ENCODE peak calls at places on chromosomes 1 and 21, in five cellular contexts. G, P, D, O and B are unnamed samples.

GRCh38 chr1:12407050-12407961 is 177.5 kb downstream of the VPS13D start:
- DNase-seq in G (no peak), O (peak), P (no peak), D (no peak), B (no peak)

GRCh38 chr21:33481314-33481943 is 1.7 kb upstream of the TMEM50B start:
- DNase-seq in G (no peak), D (no peak), P (no peak), O (no peak), B (peak)

GRCh38 chr1:159869173-159869572 is 6.7 kb upstream of the VSIG8 start:
- DNase-seq in D (no peak), O (peak), P (no peak), G (peak), B (no peak)

GRCh38 chr1:30790850-30791778 is 33.5 kb upstream of the LAPTM5 start:
- DNase-seq in P (no peak), G (no peak), O (peak), D (no peak), B (no peak)

GRCh38 chr1:35215346-35215745 is 22.4 kb upstream of the SFPQ start:
- DNase-seq in P (no peak), O (no peak), G (no peak), D (no peak), B (no peak)

GRCh38 chr1:166874464-166874863 is 1.6 kb downstream of the TADA1 start:
- DNase-seq in O (no peak), G (no peak), P (no peak), D (no peak), B (no peak)

GRCh38 chr1:185843971-185844370 is 109.8 kb downstream of the HMCN1 start:
- DNase-seq in P (no peak), D (no peak), G (no peak), O (no peak), B (no peak)

GRCh38 chr21:41419921-41420862 is 5.8 kb upstream of the MX1 start:
- DNase-seq in O (peak), D (peak), G (peak), P (peak), B (peak)

GRCh38 chr1:52751589-52752306 is 25.5 kb downstream of the ZYG11B start:
- DNase-seq in D (no peak), P (no peak), O (no peak), G (no peak), B (no peak)

GRCh38 chr1:151975311-151976014 is 18.2 kb downstream of the S100A10 start:
- DNase-seq in G (no peak), D (no peak), P (no peak), O (no peak), B (no peak)

GRCh38 chr1:8629241-8630091 is 188.0 kb downstream of the RERE start:
- DNase-seq in D (peak), G (no peak), O (peak), P (no peak), B (no peak)

GRCh38 chr1:229323205-229323604 is 19.6 kb downstream of the CCSAP start:
- DNase-seq in D (no peak), G (no peak), O (peak), P (no peak), B (no peak)

GRCh38 chr1:103107696-103108524 is at the start of gene COL11A1:
- DNase-seq in O (no peak), G (no peak), D (no peak), P (no peak), B (no peak)

GRCh38 chr1:114075546-114076249 is 78.0 kb downstream of the SYT6 start:
- DNase-seq in O (no peak), G (no peak), P (no peak), D (no peak), B (no peak)

GRCh38 chr1:4346141-4346540 is 308.3 kb upstream of the AJAP1 start:
- DNase-seq in D (no peak), G (peak), P (no peak), O (peak), B (no peak)

GRCh38 chr1:91020967-91021685 is 709 bp downstream of the ZNF644 start:
- DNase-seq in O (peak), D (peak), G (peak), P (peak), B (peak)

GRCh38 chr1:54500030-54500389 is 48.0 kb upstream of the ACOT11 start:
- DNase-seq in P (no peak), O (no peak), G (no peak), D (no peak), B (no peak)

GRCh38 chr1:226883630-226884029 is 13.2 kb downstream of the PSEN2 start:
- DNase-seq in D (no peak), O (no peak), P (no peak), G (no peak), B (no peak)

GRCh38 chr1:198934901-198935301 is 296.1 kb downstream of the PTPRC start:
- DNase-seq in O (peak), D (no peak), G (no peak), P (no peak), B (no peak)

GRCh38 chr1:84585803-84586202 is 11.6 kb upstream of the CTBS start:
- DNase-seq in P (no peak), D (no peak), G (no peak), O (no peak), B (no peak)